ENCODE peak calls at places on chromosomes 1 and 21, in nine cellular contexts. O is stimulated activated CD8-positive, alpha-beta memory T cell treated with anti-CD3 and anti-CD28 coated beads, Interleukin-2, amount 100 ng/mL, for 48 hours; J is MCF 10A; B is dorsolateral prefrontal cortex; T is NCI-H2029 treated with DMSO at 0.1 percent for 48 hours; X is GM12891; A is naive thymus-derived CD4-positive, alpha-beta T cell; S is DMS153; L is left ventricle myocardium inferior. K is an unnamed sample.

GRCh38 chr1:112727716-112728115 is 12.6 kb upstream of the PPM1J start:
- DNase-seq in O (no peak), J (no peak), B (no peak), T (no peak), X (no peak), A (no peak), S (no peak), L (no peak), K (no peak)

GRCh38 chr1:235865565-235866206 is 1.0 kb downstream of the LYST start:
- DNase-seq in O (no peak), J (no peak), B (no peak), T (no peak), X (no peak), A (no peak), S (no peak), L (no peak), K (peak)

GRCh38 chr1:16124377-16125087 is 31.3 kb downstream of the EPHA2 start:
- DNase-seq in O (no peak), J (no peak), B (no peak), T (no peak), X (no peak), A (no peak), S (no peak), L (no peak), K (no peak)

GRCh38 chr1:84164567-84165021 is 20.5 kb downstream of the PRKACB start:
- DNase-seq in O (no peak), J (no peak), B (no peak), T (peak), X (no peak), A (no peak), S (no peak), L (no peak), K (no peak)

GRCh38 chr1:173469656-173470055 is 7.5 kb upstream of the PRDX6 start:
- DNase-seq in O (no peak), J (no peak), B (no peak), T (no peak), X (no peak), A (no peak), S (no peak), L (no peak), K (no peak)

GRCh38 chr21:15976807-15977206 is 247.0 kb downstream of the USP25 start:
- DNase-seq in O (no peak), J (peak), B (no peak), T (no peak), X (no peak), A (no peak), S (no peak), L (no peak), K (no peak)

GRCh38 chr1:52857443-52857842 is 14.9 kb downstream of the ZYG11A start:
- DNase-seq in O (no peak), J (no peak), B (no peak), T (no peak), X (no peak), A (no peak), S (no peak), L (no peak), K (no peak)

GRCh38 chr1:184624626-184625025 is 130.0 kb downstream of the EDEM3 start:
- DNase-seq in O (no peak), J (peak), B (no peak), T (no peak), X (no peak), A (no peak), S (no peak), L (no peak), K (no peak)

GRCh38 chr1:3186526-3186921 is 117.5 kb downstream of the PRDM16 start:
- DNase-seq in O (no peak), J (no peak), B (no peak), T (no peak), X (no peak), A (no peak), S (peak), L (peak), K (no peak)

GRCh38 chr1:90400121-90400520 is 317.0 kb downstream of the BARHL2 start:
- DNase-seq in O (no peak), J (peak), B (no peak), T (no peak), X (no peak), A (no peak), S (no peak), L (no peak), K (no peak)

GRCh38 chr1:118866330-118866729 is 121.8 kb downstream of the TBX15 start:
- DNase-seq in O (no peak), J (no peak), B (no peak), T (no peak), X (no peak), A (no peak), S (no peak), L (no peak), K (no peak)

GRCh38 chr1:65259816-65260215 is 49.5 kb upstream of the DNAJC6 start:
- DNase-seq in O (no peak), J (no peak), B (no peak), T (no peak), X (no peak), A (no peak), S (no peak), L (no peak), K (no peak)

GRCh38 chr1:24105368-24106160 is 6.4 kb downstream of the MYOM3 start:
- DNase-seq in O (no peak), J (no peak), B (no peak), T (no peak), X (no peak), A (no peak), S (no peak), L (no peak), K (no peak)

GRCh38 chr1:228368801-228369607 is 37.6 kb downstream of the TRIM11 start:
- DNase-seq in O (no peak), J (no peak), B (no peak), T (no peak), X (no peak), A (no peak), S (no peak), L (peak), K (no peak)

GRCh38 chr1:175499595-175500367 is 243.6 kb downstream of the TNR start:
- DNase-seq in O (no peak), J (peak), B (no peak), T (no peak), X (no peak), A (no peak), S (no peak), L (no peak), K (no peak)

GRCh38 chr1:162193201-162193600 is 123.7 kb downstream of the NOS1AP start:
- DNase-seq in O (no peak), J (no peak), B (no peak), T (no peak), X (no peak), A (no peak), S (no peak), L (no peak), K (no peak)

K was measured in C1 segment of cervical spinal cord.